ENCODE peak calls at places on chromosome 1, in seven cellular contexts. V, F, M, O, R, X and Y are unnamed samples.

GRCh38 chr1:33170351-33171274 is 11.2 kb downstream of the TRIM62 start:
- DNase-seq in V (no peak), F (peak; percentile 38), M (no peak), O (no peak), R (no peak), X (no peak), Y (peak; percentile 22)

GRCh38 chr1:42933060-42933586 is 25.5 kb downstream of the SLC2A1 start:
- DNase-seq in V (peak; percentile 53), F (no peak), M (no peak), O (no peak), R (no peak), X (peak; percentile 3), Y (no peak)

GRCh38 chr1:167401260-167401873 is 117.0 kb downstream of the CD247 start:
- DNase-seq in V (no peak), F (peak; percentile 58), M (peak; percentile 68), O (no peak), R (peak; percentile 45), X (peak; percentile 55), Y (peak; percentile 81)

GRCh38 chr1:167328306-167328705 is 107.6 kb downstream of the POU2F1 start:
- DNase-seq in V (no peak), F (no peak), M (no peak), O (no peak), R (no peak), X (no peak), Y (no peak)

GRCh38 chr1:67382292-67382691 is 47.9 kb downstream of the SERBP1 start:
- DNase-seq in V (no peak), F (no peak), M (no peak), O (no peak), R (no peak), X (no peak), Y (no peak)

GRCh38 chr1:58391056-58391455 is 155.5 kb downstream of the OMA1 start:
- DNase-seq in V (no peak), F (no peak), M (no peak), O (no peak), R (no peak), X (no peak), Y (no peak)

GRCh38 chr1:9453375-9454093 is 85.7 kb upstream of the SLC25A33 start:
- DNase-seq in V (no peak), F (no peak), M (no peak), O (no peak), R (no peak), X (no peak), Y (no peak)

GRCh38 chr1:239816090-239816812 is 275.4 kb upstream of the FMN2 start:
- DNase-seq in V (no peak), F (no peak), M (peak; percentile 58), O (peak; percentile 9), R (peak; percentile 67), X (no peak), Y (peak; percentile 95)

GRCh38 chr1:15712158-15712557 is 23.9 kb upstream of the SLC25A34 start:
- DNase-seq in V (no peak), F (no peak), M (no peak), O (no peak), R (no peak), X (no peak), Y (no peak)

GRCh38 chr1:218748071-218748470 is 402.9 kb downstream of the TGFB2 start:
- DNase-seq in V (no peak), F (no peak), M (no peak), O (no peak), R (no peak), X (no peak), Y (peak; percentile 23)

GRCh38 chr1:183209533-183210158 is 23.6 kb downstream of the LAMC2 start:
- DNase-seq in V (no peak), F (no peak), M (no peak), O (peak; percentile 47), R (peak; percentile 88), X (no peak), Y (peak; percentile 88)

GRCh38 chr1:156233421-156234127 is 8.4 kb upstream of the BGLAP start:
- DNase-seq in V (no peak), F (no peak), M (no peak), O (peak; percentile 63), R (peak; percentile 56), X (no peak), Y (peak; percentile 45)

GRCh38 chr1:212637902-212638301 is 29.3 kb downstream of the ATF3 start:
- DNase-seq in V (no peak), F (no peak), M (no peak), O (no peak), R (no peak), X (no peak), Y (no peak)

GRCh38 chr1:177384461-177384860 is 213.7 kb downstream of the BRINP2 start:
- DNase-seq in V (no peak), F (no peak), M (no peak), O (no peak), R (no peak), X (no peak), Y (peak; percentile 44)

GRCh38 chr1:229139320-229139719 is 131.6 kb upstream of the RAB4A start:
- DNase-seq in V (no peak), F (no peak), M (no peak), O (no peak), R (no peak), X (no peak), Y (no peak)

GRCh38 chr1:238281418-238281817 is 390.7 kb upstream of the ZP4 start:
- DNase-seq in V (no peak), F (no peak), M (no peak), O (no peak), R (no peak), X (no peak), Y (peak; percentile 24)